ENCODE peak calls at places on chromosomes 13 and 19, in seven cellular contexts. One of them, this sample, is unnamed.

GRCh38 chr19:40332669-40333068 is 15.5 kb downstream of the C19orf47 start:
- DNase-seq in type B pancreatic cell: no peak
- DNase-seq in cardiac muscle cell: no peak
- DNase-seq in T-helper 2 cell treated with Interferon-gamma antibody and Interleukin-4, amounts not matched to agents 5 μg/mL and 100 μg/mL, for 36 hours: no peak
- DNase-seq in T-cell: no peak
- DNase-seq in NCI-H510A: no peak
- DNase-seq in HFF-Myc: no peak
- DNase-seq in this sample: no peak

GRCh38 chr19:29420065-29420464 is 105.7 kb upstream of the VSTM2B start:
- DNase-seq in NCI-H510A: no peak
- DNase-seq in T-helper 2 cell treated with Interferon-gamma antibody and Interleukin-4, amounts not matched to agents 5 μg/mL and 100 μg/mL, for 36 hours: no peak
- DNase-seq in HFF-Myc: no peak
- DNase-seq in cardiac muscle cell: no peak
- DNase-seq in type B pancreatic cell: no peak
- DNase-seq in T-cell: no peak
- DNase-seq in this sample: no peak

GRCh38 chr19:50050406-50051223 is 24.8 kb downstream of the ZNF473 start:
- DNase-seq in type B pancreatic cell: peak; percentile 74
- DNase-seq in cardiac muscle cell: peak; percentile 70
- DNase-seq in NCI-H510A: no peak
- DNase-seq in T-cell: peak; percentile 77
- DNase-seq in HFF-Myc: peak; percentile 45
- DNase-seq in T-helper 2 cell treated with Interferon-gamma antibody and Interleukin-4, amounts not matched to agents 5 μg/mL and 100 μg/mL, for 36 hours: peak; percentile 41
- DNase-seq in this sample: peak; percentile 84

GRCh38 chr13:51981355-51981754 is 29.9 kb downstream of the ATP7B start:
- DNase-seq in NCI-H510A: no peak
- DNase-seq in HFF-Myc: no peak
- DNase-seq in T-cell: no peak
- DNase-seq in cardiac muscle cell: peak; percentile 56
- DNase-seq in type B pancreatic cell: no peak
- DNase-seq in T-helper 2 cell treated with Interferon-gamma antibody and Interleukin-4, amounts not matched to agents 5 μg/mL and 100 μg/mL, for 36 hours: no peak
- DNase-seq in this sample: no peak

GRCh38 chr19:28701491-28701890 is 511.5 kb downstream of the UQCRFS1 start:
- DNase-seq in T-helper 2 cell treated with Interferon-gamma antibody and Interleukin-4, amounts not matched to agents 5 μg/mL and 100 μg/mL, for 36 hours: no peak
- DNase-seq in cardiac muscle cell: no peak
- DNase-seq in T-cell: no peak
- DNase-seq in type B pancreatic cell: no peak
- DNase-seq in NCI-H510A: no peak
- DNase-seq in HFF-Myc: no peak
- DNase-seq in this sample: no peak

GRCh38 chr13:30034448-30034795 is 184.0 kb upstream of the UBL3 start:
- DNase-seq in cardiac muscle cell: no peak
- DNase-seq in HFF-Myc: no peak
- DNase-seq in T-cell: no peak
- DNase-seq in type B pancreatic cell: no peak
- DNase-seq in NCI-H510A: no peak
- DNase-seq in T-helper 2 cell treated with Interferon-gamma antibody and Interleukin-4, amounts not matched to agents 5 μg/mL and 100 μg/mL, for 36 hours: no peak
- DNase-seq in this sample: no peak

GRCh38 chr13:67278230-67278629 is 48.1 kb upstream of the PCDH9 start:
- DNase-seq in T-cell: no peak
- DNase-seq in cardiac muscle cell: no peak
- DNase-seq in NCI-H510A: no peak
- DNase-seq in type B pancreatic cell: no peak
- DNase-seq in T-helper 2 cell treated with Interferon-gamma antibody and Interleukin-4, amounts not matched to agents 5 μg/mL and 100 μg/mL, for 36 hours: no peak
- DNase-seq in HFF-Myc: no peak
- DNase-seq in this sample: no peak

GRCh38 chr19:51660975-51661600 is 14.5 kb upstream of the SIGLEC14 start:
- DNase-seq in type B pancreatic cell: peak; percentile 82
- DNase-seq in T-helper 2 cell treated with Interferon-gamma antibody and Interleukin-4, amounts not matched to agents 5 μg/mL and 100 μg/mL, for 36 hours: peak; percentile 47
- DNase-seq in T-cell: peak; percentile 30
- DNase-seq in NCI-H510A: peak; percentile 1
- DNase-seq in cardiac muscle cell: peak; percentile 90
- DNase-seq in HFF-Myc: peak; percentile 45
- DNase-seq in this sample: peak; percentile 28

GRCh38 chr13:19179916-19180315 is 1.7 kb downstream of the TUBA3C start:
- DNase-seq in T-cell: no peak
- DNase-seq in type B pancreatic cell: peak; percentile 25
- DNase-seq in NCI-H510A: no peak
- DNase-seq in T-helper 2 cell treated with Interferon-gamma antibody and Interleukin-4, amounts not matched to agents 5 μg/mL and 100 μg/mL, for 36 hours: no peak
- DNase-seq in HFF-Myc: no peak
- DNase-seq in cardiac muscle cell: no peak
- DNase-seq in this sample: no peak

GRCh38 chr13:97977376-97977705 is 23.9 kb downstream of the IPO5 start:
- DNase-seq in cardiac muscle cell: peak; percentile 2
- DNase-seq in T-helper 2 cell treated with Interferon-gamma antibody and Interleukin-4, amounts not matched to agents 5 μg/mL and 100 μg/mL, for 36 hours: no peak
- DNase-seq in T-cell: no peak
- DNase-seq in NCI-H510A: no peak
- DNase-seq in HFF-Myc: no peak
- DNase-seq in type B pancreatic cell: no peak
- DNase-seq in this sample: no peak

GRCh38 chr19:16587031-16588023 is 15.1 kb upstream of the SLC35E1 start:
- DNase-seq in cardiac muscle cell: peak; percentile 63
- DNase-seq in NCI-H510A: peak; percentile 27
- DNase-seq in type B pancreatic cell: no peak
- DNase-seq in T-cell: peak; percentile 63
- DNase-seq in HFF-Myc: no peak
- DNase-seq in T-helper 2 cell treated with Interferon-gamma antibody and Interleukin-4, amounts not matched to agents 5 μg/mL and 100 μg/mL, for 36 hours: peak; percentile 42
- DNase-seq in this sample: peak; percentile 66

GRCh38 chr19:16328824-16329482 is 4.3 kb downstream of the KLF2 start:
- DNase-seq in NCI-H510A: no peak
- DNase-seq in cardiac muscle cell: no peak
- DNase-seq in type B pancreatic cell: no peak
- DNase-seq in T-helper 2 cell treated with Interferon-gamma antibody and Interleukin-4, amounts not matched to agents 5 μg/mL and 100 μg/mL, for 36 hours: peak; percentile 37
- DNase-seq in T-cell: peak; percentile 63
- DNase-seq in HFF-Myc: no peak
- DNase-seq in this sample: peak; percentile 56

GRCh38 chr19:58474291-58474996 is 1.7 kb upstream of the ZNF446 start:
- DNase-seq in cardiac muscle cell: no peak
- DNase-seq in HFF-Myc: no peak
- DNase-seq in type B pancreatic cell: no peak
- DNase-seq in NCI-H510A: no peak
- DNase-seq in T-cell: no peak
- DNase-seq in T-helper 2 cell treated with Interferon-gamma antibody and Interleukin-4, amounts not matched to agents 5 μg/mL and 100 μg/mL, for 36 hours: no peak
- DNase-seq in this sample: no peak

GRCh38 chr19:40078377-40078776 is 12.4 kb downstream of the ZNF780A start:
- DNase-seq in T-helper 2 cell treated with Interferon-gamma antibody and Interleukin-4, amounts not matched to agents 5 μg/mL and 100 μg/mL, for 36 hours: no peak
- DNase-seq in cardiac muscle cell: no peak
- DNase-seq in type B pancreatic cell: no peak
- DNase-seq in NCI-H510A: no peak
- DNase-seq in T-cell: no peak
- DNase-seq in HFF-Myc: no peak
- DNase-seq in this sample: no peak

GRCh38 chr19:10503002-10503789 is at the start of gene KEAP1:
- DNase-seq in type B pancreatic cell: peak; percentile 76
- DNase-seq in cardiac muscle cell: no peak
- DNase-seq in T-helper 2 cell treated with Interferon-gamma antibody and Interleukin-4, amounts not matched to agents 5 μg/mL and 100 μg/mL, for 36 hours: no peak
- DNase-seq in NCI-H510A: no peak
- DNase-seq in T-cell: no peak
- DNase-seq in HFF-Myc: no peak
- DNase-seq in this sample: no peak

GRCh38 chr19:49502866-49503581 is 6.8 kb downstream of the RPS11 start:
- DNase-seq in T-cell: peak; percentile 50
- DNase-seq in T-helper 2 cell treated with Interferon-gamma antibody and Interleukin-4, amounts not matched to agents 5 μg/mL and 100 μg/mL, for 36 hours: peak; percentile 33
- DNase-seq in HFF-Myc: peak; percentile 72
- DNase-seq in cardiac muscle cell: peak; percentile 84
- DNase-seq in type B pancreatic cell: no peak
- DNase-seq in NCI-H510A: peak; percentile 75
- DNase-seq in this sample: no peak

GRCh38 chr19:13017306-13018036 is 22.2 kb downstream of the NFIX start:
- DNase-seq in T-helper 2 cell treated with Interferon-gamma antibody and Interleukin-4, amounts not matched to agents 5 μg/mL and 100 μg/mL, for 36 hours: no peak
- DNase-seq in NCI-H510A: no peak
- DNase-seq in cardiac muscle cell: no peak
- DNase-seq in T-cell: no peak
- DNase-seq in type B pancreatic cell: no peak
- DNase-seq in HFF-Myc: no peak
- DNase-seq in this sample: no peak

GRCh38 chr13:32657309-32657708 is 71.1 kb downstream of the PDS5B start:
- DNase-seq in T-helper 2 cell treated with Interferon-gamma antibody and Interleukin-4, amounts not matched to agents 5 μg/mL and 100 μg/mL, for 36 hours: no peak
- DNase-seq in type B pancreatic cell: no peak
- DNase-seq in NCI-H510A: no peak
- DNase-seq in T-cell: no peak
- DNase-seq in cardiac muscle cell: no peak
- DNase-seq in HFF-Myc: no peak
- DNase-seq in this sample: no peak

GRCh38 chr13:81051873-81052272 is 710.9 kb upstream of the SPRY2 start:
- DNase-seq in HFF-Myc: no peak
- DNase-seq in T-helper 2 cell treated with Interferon-gamma antibody and Interleukin-4, amounts not matched to agents 5 μg/mL and 100 μg/mL, for 36 hours: no peak
- DNase-seq in type B pancreatic cell: no peak
- DNase-seq in cardiac muscle cell: peak; percentile 7
- DNase-seq in NCI-H510A: no peak
- DNase-seq in T-cell: no peak
- DNase-seq in this sample: no peak

GRCh38 chr13:40983725-40984669 is 35.1 kb downstream of the ELF1 start:
- DNase-seq in T-helper 2 cell treated with Interferon-gamma antibody and Interleukin-4, amounts not matched to agents 5 μg/mL and 100 μg/mL, for 36 hours: no peak
- DNase-seq in T-cell: no peak
- DNase-seq in cardiac muscle cell: no peak
- DNase-seq in type B pancreatic cell: no peak
- DNase-seq in HFF-Myc: no peak
- DNase-seq in NCI-H510A: no peak
- DNase-seq in this sample: no peak

GRCh38 chr13:20477394-20477793 is 48.3 kb downstream of the CRYL1 start:
- DNase-seq in cardiac muscle cell: no peak
- DNase-seq in T-helper 2 cell treated with Interferon-gamma antibody and Interleukin-4, amounts not matched to agents 5 μg/mL and 100 μg/mL, for 36 hours: no peak
- DNase-seq in NCI-H510A: no peak
- DNase-seq in HFF-Myc: no peak
- DNase-seq in type B pancreatic cell: no peak
- DNase-seq in T-cell: no peak
- DNase-seq in this sample: no peak

GRCh38 chr19:10018219-10018618 is 4.9 kb downstream of the RDH8 start:
- DNase-seq in cardiac muscle cell: no peak
- DNase-seq in T-helper 2 cell treated with Interferon-gamma antibody and Interleukin-4, amounts not matched to agents 5 μg/mL and 100 μg/mL, for 36 hours: no peak
- DNase-seq in T-cell: no peak
- DNase-seq in NCI-H510A: no peak
- DNase-seq in type B pancreatic cell: no peak
- DNase-seq in HFF-Myc: no peak
- DNase-seq in this sample: no peak

GRCh38 chr19:16051254-16052025 is 24.9 kb upstream of the TPM4 start:
- DNase-seq in T-helper 2 cell treated with Interferon-gamma antibody and Interleukin-4, amounts not matched to agents 5 μg/mL and 100 μg/mL, for 36 hours: peak; percentile 22
- DNase-seq in NCI-H510A: no peak
- DNase-seq in T-cell: peak; percentile 43
- DNase-seq in cardiac muscle cell: no peak
- DNase-seq in HFF-Myc: no peak
- DNase-seq in type B pancreatic cell: no peak
- DNase-seq in this sample: no peak

GRCh38 chr19:9970481-9970880 is 34.2 kb upstream of the OLFM2 start:
- DNase-seq in type B pancreatic cell: no peak
- DNase-seq in T-helper 2 cell treated with Interferon-gamma antibody and Interleukin-4, amounts not matched to agents 5 μg/mL and 100 μg/mL, for 36 hours: no peak
- DNase-seq in cardiac muscle cell: no peak
- DNase-seq in T-cell: no peak
- DNase-seq in HFF-Myc: no peak
- DNase-seq in NCI-H510A: no peak
- DNase-seq in this sample: no peak

GRCh38 chr19:40523322-40524047 is 53.2 kb upstream of the SHKBP1 start:
- DNase-seq in T-helper 2 cell treated with Interferon-gamma antibody and Interleukin-4, amounts not matched to agents 5 μg/mL and 100 μg/mL, for 36 hours: peak; percentile 46
- DNase-seq in type B pancreatic cell: no peak
- DNase-seq in T-cell: peak; percentile 22
- DNase-seq in HFF-Myc: no peak
- DNase-seq in NCI-H510A: peak; percentile 31
- DNase-seq in cardiac muscle cell: peak; percentile 77
- DNase-seq in this sample: peak; percentile 20

GRCh38 chr13:60229708-60230272 is 66.1 kb upstream of the DIAPH3 start:
- DNase-seq in T-cell: no peak
- DNase-seq in NCI-H510A: no peak
- DNase-seq in type B pancreatic cell: no peak
- DNase-seq in cardiac muscle cell: no peak
- DNase-seq in T-helper 2 cell treated with Interferon-gamma antibody and Interleukin-4, amounts not matched to agents 5 μg/mL and 100 μg/mL, for 36 hours: no peak
- DNase-seq in HFF-Myc: no peak
- DNase-seq in this sample: no peak

GRCh38 chr13:66660013-66660804 is 569.9 kb downstream of the PCDH9 start:
- DNase-seq in T-helper 2 cell treated with Interferon-gamma antibody and Interleukin-4, amounts not matched to agents 5 μg/mL and 100 μg/mL, for 36 hours: no peak
- DNase-seq in type B pancreatic cell: no peak
- DNase-seq in T-cell: no peak
- DNase-seq in cardiac muscle cell: no peak
- DNase-seq in HFF-Myc: no peak
- DNase-seq in NCI-H510A: no peak
- DNase-seq in this sample: no peak

GRCh38 chr19:41327499-41328156 is 17.7 kb downstream of the CCDC97 start:
- DNase-seq in HFF-Myc: no peak
- DNase-seq in T-cell: peak; percentile 81
- DNase-seq in type B pancreatic cell: no peak
- DNase-seq in cardiac muscle cell: no peak
- DNase-seq in T-helper 2 cell treated with Interferon-gamma antibody and Interleukin-4, amounts not matched to agents 5 μg/mL and 100 μg/mL, for 36 hours: peak; percentile 90
- DNase-seq in NCI-H510A: peak; percentile 50
- DNase-seq in this sample: peak; percentile 89